ENCODE peak calls at places on chromosomes 11 and 22, in seven cellular contexts. P is stimulated activated CD4-positive, alpha-beta T cell treated with anti-CD3 and anti-CD28 coated beads, Interleukin-4, amount 100 ng/mL, for 24 hours; A is tibial artery; K is breast epithelium; C is iris pigment epithelial cell; Y is effector memory CD4-positive, alpha-beta T cell; H is AG04449. F is an unnamed sample.

GRCh38 chr22:43476341-43476740 is 64.5 kb downstream of the MPPED1 start:
- DNase-seq in A (no peak), K (no peak), H (no peak), C (no peak), P (no peak), Y (no peak), F (peak)

GRCh38 chr11:87038235-87038960 is 664 bp downstream of the TMEM135 start:
- DNase-seq in H (no peak), P (no peak), Y (no peak), K (no peak), C (no peak), A (no peak), F (peak)

GRCh38 chr22:33180371-33180770 is 122.2 kb upstream of the SYN3 start:
- DNase-seq in P (no peak), H (no peak), A (no peak), Y (no peak), C (no peak), K (no peak), F (no peak)

GRCh38 chr11:99571094-99571493 is 550.3 kb downstream of the CNTN5 start:
- DNase-seq in P (no peak), A (no peak), C (no peak), Y (no peak), K (no peak), H (no peak), F (no peak)

GRCh38 chr11:334264-335033 is 13.8 kb upstream of the IFITM3 start:
- DNase-seq in A (peak), Y (no peak), P (no peak), K (no peak), H (no peak), C (no peak), F (no peak)

GRCh38 chr11:59801981-59802638 is 8.5 kb downstream of the MRPL16 start:
- DNase-seq in H (no peak), K (no peak), P (no peak), A (no peak), Y (no peak), C (peak), F (peak)

GRCh38 chr11:112219476-112220232 is 6.6 kb upstream of the PTS start:
- DNase-seq in A (no peak), P (peak), K (peak), Y (peak), C (peak), H (no peak), F (peak)

GRCh38 chr11:113549611-113550061 is 74.4 kb upstream of the DRD2 start:
- DNase-seq in Y (no peak), P (no peak), K (no peak), C (no peak), H (no peak), A (no peak), F (no peak)

GRCh38 chr11:1122356-1123002 is 35.3 kb upstream of the MUC5AC start:
- DNase-seq in P (no peak), K (no peak), H (no peak), C (no peak), Y (no peak), A (peak), F (no peak)

GRCh38 chr11:33652001-33652400 is 48.6 kb downstream of the C11orf91 start:
- DNase-seq in P (no peak), C (no peak), K (no peak), H (no peak), Y (no peak), A (no peak), F (no peak)

GRCh38 chr11:69007978-69008381 is 5.1 kb downstream of the MRGPRF start:
- DNase-seq in A (peak), K (no peak), H (no peak), Y (no peak), C (no peak), P (no peak), F (no peak)

GRCh38 chr22:25085930-25086901 is 113.4 kb upstream of the CRYBB3 start:
- DNase-seq in A (peak), Y (no peak), C (no peak), K (no peak), P (peak), H (no peak), F (peak)

GRCh38 chr11:66417000-66417399 is 3.8 kb upstream of the NPAS4 start:
- DNase-seq in Y (no peak), K (no peak), H (no peak), A (no peak), P (peak), C (no peak), F (no peak)

GRCh38 chr11:78869293-78869692 is 294.6 kb upstream of the NARS2 start:
- DNase-seq in C (no peak), K (no peak), P (no peak), A (no peak), H (no peak), Y (no peak), F (no peak)

GRCh38 chr11:11081786-11082185 is 223.9 kb upstream of the ZBED5 start:
- DNase-seq in C (no peak), K (no peak), A (no peak), P (no peak), Y (no peak), H (no peak), F (no peak)

GRCh38 chr11:121318848-121319834 is 26.6 kb downstream of the SC5D start:
- DNase-seq in K (no peak), C (peak), Y (peak), H (peak), P (peak), A (no peak), F (peak)

GRCh38 chr11:78256962-78257361 is 68.2 kb downstream of the USP35 start:
- DNase-seq in A (peak), P (no peak), C (peak), H (peak), K (no peak), Y (no peak), F (no peak)

GRCh38 chr11:36119300-36119699 is 169.9 kb downstream of the COMMD9 start:
- DNase-seq in P (no peak), H (no peak), K (no peak), Y (no peak), C (no peak), A (no peak), F (no peak)

GRCh38 chr11:83734120-83734519 is 448.0 kb upstream of the CCDC90B start:
- DNase-seq in H (no peak), A (no peak), C (no peak), P (no peak), K (no peak), Y (no peak), F (no peak)

GRCh38 chr11:43788394-43788793 is 92.2 kb upstream of the ALKBH3 start:
- DNase-seq in Y (no peak), K (no peak), C (no peak), H (no peak), P (no peak), A (no peak), F (peak)

GRCh38 chr22:49756201-49756600 is 71.5 kb downstream of the BRD1 start:
- DNase-seq in A (peak), C (no peak), H (no peak), Y (no peak), P (no peak), K (peak), F (no peak)

GRCh38 chr11:46666516-46666915 is 33.9 kb downstream of the ARHGAP1 start:
- DNase-seq in H (no peak), C (no peak), K (no peak), Y (no peak), P (no peak), A (peak), F (no peak)

GRCh38 chr11:95152878-95153856 is 63.5 kb downstream of the ENDOD1 start:
- DNase-seq in H (no peak), Y (no peak), K (no peak), P (peak), A (no peak), C (no peak), F (no peak)

GRCh38 chr11:13261600-13262061 is 16.0 kb upstream of the BMAL1 start:
- DNase-seq in H (peak), A (no peak), C (peak), Y (no peak), K (peak), P (no peak), F (no peak)

GRCh38 chr22:17741866-17742527 is 32.3 kb downstream of the BID start:
- DNase-seq in Y (no peak), H (no peak), A (no peak), K (no peak), P (no peak), C (no peak), F (no peak)

GRCh38 chr11:120400564-120401364 is 64.6 kb downstream of the ARHGEF12 start:
- DNase-seq in Y (no peak), H (peak), A (no peak), C (peak), P (no peak), K (no peak), F (peak)

GRCh38 chr11:128469220-128469619 is 118.1 kb downstream of the ETS1 start:
- DNase-seq in A (no peak), Y (no peak), C (no peak), H (no peak), P (no peak), K (no peak), F (no peak)

GRCh38 chr22:39808087-39808486 is 85.5 kb downstream of the ENTHD1 start:
- DNase-seq in A (no peak), H (no peak), Y (no peak), P (peak), C (peak), K (no peak), F (peak)

GRCh38 chr11:70432065-70432464 is 33.7 kb downstream of the CTTN start:
- DNase-seq in P (no peak), Y (no peak), A (no peak), H (no peak), K (peak), C (no peak), F (no peak)

GRCh38 chr11:73553266-73553665 is 44.6 kb downstream of the FAM168A start:
- DNase-seq in H (no peak), C (no peak), A (no peak), P (no peak), K (no peak), Y (no peak), F (peak)

GRCh38 chr11:31757245-31757835 is 53.8 kb downstream of the PAX6 start:
- DNase-seq in Y (no peak), K (no peak), P (no peak), C (no peak), A (no peak), H (no peak), F (no peak)

GRCh38 chr22:42368379-42369249 is 63.6 kb downstream of the NFAM1 start:
- DNase-seq in H (no peak), Y (peak), A (peak), K (no peak), P (peak), C (no peak), F (no peak)

GRCh38 chr22:22210375-22210774 is 34.2 kb upstream of the VPREB1 start:
- DNase-seq in Y (peak), C (peak), K (no peak), H (no peak), P (peak), A (no peak), F (no peak)

GRCh38 chr22:23913306-23913660 is 19.1 kb downstream of the MIF start:
- DNase-seq in K (no peak), A (no peak), P (peak), Y (no peak), H (no peak), C (no peak), F (no peak)

GRCh38 chr11:88208742-88209141 is 33.5 kb upstream of the RAB38 start:
- DNase-seq in P (no peak), K (no peak), Y (no peak), A (no peak), C (peak), H (no peak), F (no peak)

GRCh38 chr11:114060402-114061052 is 1.0 kb downstream of the ZBTB16 start:
- DNase-seq in A (no peak), K (no peak), P (peak), C (peak), H (no peak), Y (no peak), F (peak)

GRCh38 chr11:8691601-8692000 is 9.0 kb downstream of the RPL27A start:
- DNase-seq in K (peak), Y (no peak), C (no peak), A (no peak), H (no peak), P (no peak), F (no peak)

GRCh38 chr11:35518766-35519165 is 6.7 kb downstream of the PAMR1 start:
- DNase-seq in A (no peak), Y (no peak), C (no peak), H (no peak), K (no peak), P (no peak), F (no peak)

F was measured in NCI-H82.